ENCODE peak calls at places on chromosomes 7 and 10, in six cellular contexts. D, G, E, H, U and V are unnamed samples.

GRCh38 chr10:100183482-100183881 is 2.3 kb downstream of the ERLIN1 start:
- DNase-seq in D (no peak), G (peak), E (no peak), H (no peak), U (no peak), V (no peak)

GRCh38 chr10:106705576-106706526 is 458.7 kb downstream of the SORCS1 start:
- DNase-seq in D (peak), G (peak), E (no peak), H (no peak), U (peak), V (peak)

GRCh38 chr7:30886608-30887011 is 25.0 kb upstream of the AQP1 start:
- DNase-seq in D (no peak), G (no peak), E (no peak), H (no peak), U (no peak), V (no peak)

GRCh38 chr10:75624632-75625031 is 193.2 kb downstream of the LRMDA start:
- DNase-seq in D (no peak), G (no peak), E (no peak), H (no peak), U (no peak), V (no peak)

GRCh38 chr7:77910124-77910523 is 111.6 kb downstream of the PHTF2 start:
- DNase-seq in D (no peak), G (no peak), E (no peak), H (no peak), U (no peak), V (no peak)

GRCh38 chr10:43255644-43256431 is 11.0 kb downstream of the RASGEF1A start:
- DNase-seq in D (no peak), G (peak), E (no peak), H (peak), U (no peak), V (peak)

GRCh38 chr7:48209004-48209600 is 37.8 kb downstream of the ABCA13 start:
- DNase-seq in D (no peak), G (no peak), E (no peak), H (no peak), U (no peak), V (no peak)

GRCh38 chr10:132684164-132684891 is 101.6 kb downstream of the NKX6-2 start:
- DNase-seq in D (peak), G (no peak), E (peak), H (no peak), U (no peak), V (no peak)

GRCh38 chr10:89332092-89332633 is 4.4 kb downstream of the IFIT3 start:
- DNase-seq in D (no peak), G (peak), E (no peak), H (no peak), U (no peak), V (peak)

GRCh38 chr7:139940866-139941265 is 111.8 kb downstream of the TBXAS1 start:
- DNase-seq in D (no peak), G (no peak), E (no peak), H (no peak), U (no peak), V (no peak)

GRCh38 chr7:25847331-25848070 is 304.5 kb upstream of the NFE2L3 start:
- DNase-seq in D (no peak), G (no peak), E (no peak), H (no peak), U (no peak), V (no peak)

GRCh38 chr10:93938140-93938539 is 44.4 kb downstream of the SLC35G1 start:
- DNase-seq in D (no peak), G (no peak), E (no peak), H (no peak), U (no peak), V (no peak)

GRCh38 chr7:127736511-127736910 is 84.5 kb downstream of the SND1 start:
- DNase-seq in D (no peak), G (no peak), E (no peak), H (no peak), U (no peak), V (no peak)

GRCh38 chr10:28892818-28893547 is 215.7 kb downstream of the BAMBI start:
- DNase-seq in D (no peak), G (no peak), E (no peak), H (no peak), U (no peak), V (no peak)

GRCh38 chr7:154484943-154485342 is 432.7 kb downstream of the DPP6 start:
- DNase-seq in D (no peak), G (no peak), E (no peak), H (no peak), U (no peak), V (no peak)

GRCh38 chr10:29555091-29555745 is 79.6 kb downstream of the SVIL start:
- DNase-seq in D (no peak), G (no peak), E (no peak), H (no peak), U (no peak), V (no peak)

GRCh38 chr7:41059796-41060195 is 643.1 kb downstream of the INHBA start:
- DNase-seq in D (no peak), G (no peak), E (no peak), H (no peak), U (no peak), V (no peak)

GRCh38 chr7:41060796-41061195 is 642.1 kb downstream of the INHBA start:
- DNase-seq in D (no peak), G (no peak), E (no peak), H (no peak), U (no peak), V (no peak)

GRCh38 chr7:41069635-41070034 is 633.3 kb downstream of the INHBA start:
- DNase-seq in D (no peak), G (no peak), E (no peak), H (no peak), U (no peak), V (no peak)

DNA sequence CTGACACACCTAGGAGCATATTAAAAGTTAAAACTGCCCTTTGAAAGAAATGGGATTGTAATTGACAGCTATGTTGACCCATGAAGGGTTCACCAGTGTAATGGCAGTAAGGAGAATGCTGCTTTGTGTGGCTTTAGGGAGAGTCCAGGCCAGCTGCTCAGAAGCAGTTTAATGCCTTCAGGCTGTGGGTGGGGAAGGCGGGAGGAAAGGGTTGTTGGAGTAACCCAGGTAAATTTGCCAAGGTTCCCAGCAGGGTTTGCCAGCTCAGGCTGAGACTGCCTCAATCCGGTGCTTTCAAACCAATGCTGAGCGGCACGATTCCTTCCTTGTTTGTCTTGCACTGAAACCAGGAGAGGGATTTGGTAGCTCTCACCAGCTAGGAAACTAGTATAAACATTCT is 637.2 kb downstream of the INHBA start:
- DNase-seq in D (no peak), G (peak), E (no peak), H (no peak), U (no peak), V (no peak)
- H3K27ac ChIP-seq in D (no peak), G (no peak), E (no peak), H (no peak), U (no peak), V (no peak)

GRCh38 chr7:29194206-29194593 is 375 bp upstream of the CHN2 start:
- DNase-seq in D (no peak), G (peak), E (no peak), H (no peak), U (peak), V (no peak)

GRCh38 chr7:29194594-29195417 is at the start of gene CHN2:
- DNase-seq in D (peak), G (peak), E (peak), H (peak), U (peak), V (peak)

GRCh38 chr7:29192284-29192683 is 2.3 kb upstream of the CHN2 start:
- DNase-seq in D (no peak), G (no peak), E (no peak), H (no peak), U (no peak), V (no peak)

GRCh38 chr7:29192811-29193210 is 1.8 kb upstream of the CHN2 start:
- DNase-seq in D (no peak), G (no peak), E (no peak), H (no peak), U (no peak), V (no peak)

DNA sequence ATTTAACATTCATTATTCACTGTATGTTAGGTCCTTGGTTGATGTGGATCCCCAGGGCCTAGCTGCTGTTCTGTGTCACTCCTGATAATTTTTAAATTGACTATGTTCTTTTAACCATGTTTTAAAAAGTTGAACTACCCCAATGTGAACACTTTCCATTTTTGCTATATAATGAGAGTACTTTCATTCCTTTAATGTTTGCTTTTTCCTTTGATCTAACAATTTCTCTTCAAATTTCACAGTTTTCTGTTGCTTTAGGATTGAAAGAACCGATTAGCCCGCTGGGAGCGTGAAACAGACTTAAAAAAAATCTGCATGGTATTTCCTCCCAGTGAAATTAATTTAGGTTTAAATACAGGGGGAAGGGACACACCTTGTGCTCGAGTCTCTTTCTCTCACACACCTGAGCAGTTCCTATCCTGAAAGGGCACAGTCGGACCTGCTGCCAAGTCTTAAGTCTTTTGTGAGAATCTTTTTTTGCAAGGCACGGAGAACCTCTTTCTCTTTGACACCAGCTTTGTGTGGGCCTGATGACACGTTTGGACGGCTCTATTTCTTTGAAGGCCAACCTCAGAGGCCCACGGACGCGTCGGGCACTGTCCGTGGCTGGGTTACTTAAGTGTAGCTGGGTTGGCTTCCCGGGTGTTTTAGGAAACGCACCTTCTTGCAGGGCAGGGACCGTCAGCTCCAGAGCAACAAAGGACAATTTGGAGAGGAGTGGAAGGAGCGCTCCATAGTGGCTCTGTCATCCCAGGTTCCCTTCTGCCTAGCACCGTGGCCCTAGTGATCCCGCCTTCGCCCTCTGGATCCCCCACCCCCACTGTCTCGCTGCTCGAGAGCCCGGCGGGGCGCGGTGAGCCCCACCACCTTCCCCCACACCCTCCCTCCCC is 1.0 kb upstream of the CHN2 start:
- DNase-seq in D (no peak), G (peak), E (no peak), H (no peak), U (no peak), V (no peak)
- H3K4me3 ChIP-seq in D (peak), G (peak), E (peak), H (peak), U (peak), V (no peak)

DNA sequence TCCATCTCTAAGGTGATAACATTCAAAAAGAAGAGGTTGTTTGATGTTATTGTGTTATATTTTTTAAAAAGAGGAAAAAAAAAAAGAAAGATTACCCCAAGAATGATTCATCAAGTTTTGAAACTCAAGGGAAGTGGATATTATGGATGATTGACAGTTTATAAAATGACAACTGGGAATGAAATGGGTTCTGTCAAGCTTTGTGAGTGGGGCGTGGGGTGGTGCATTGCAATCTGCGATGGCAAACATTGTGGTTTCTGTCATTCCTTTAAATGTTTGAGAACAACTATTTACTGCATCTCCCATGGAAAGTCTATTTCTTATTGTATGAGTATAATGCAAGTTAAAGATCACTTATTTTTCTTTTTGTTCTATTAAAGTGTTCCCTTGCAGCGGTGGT is 297.0 kb downstream of the CCDC3 start:
- DNase-seq in D (no peak), G (no peak), E (no peak), H (no peak), U (no peak), V (no peak)
- H3K27ac ChIP-seq in D (peak), G (no peak), E (no peak), H (peak), U (no peak), V (no peak)

GRCh38 chr7:1555046-1555812 is 776 bp downstream of the TMEM184A start:
- DNase-seq in D (no peak), G (peak), E (peak), H (peak), U (peak), V (no peak)

GRCh38 chr7:1553513-1554210 is 2.3 kb downstream of the TMEM184A start:
- DNase-seq in D (peak), G (no peak), E (no peak), H (no peak), U (no peak), V (no peak)

GRCh38 chr7:1555813-1556540 is at the start of gene TMEM184A:
- DNase-seq in D (no peak), G (peak), E (peak), H (peak), U (peak), V (no peak)

GRCh38 chr7:1552200-1552599 is 3.8 kb downstream of the TMEM184A start:
- DNase-seq in D (no peak), G (no peak), E (no peak), H (no peak), U (no peak), V (no peak)

DNA sequence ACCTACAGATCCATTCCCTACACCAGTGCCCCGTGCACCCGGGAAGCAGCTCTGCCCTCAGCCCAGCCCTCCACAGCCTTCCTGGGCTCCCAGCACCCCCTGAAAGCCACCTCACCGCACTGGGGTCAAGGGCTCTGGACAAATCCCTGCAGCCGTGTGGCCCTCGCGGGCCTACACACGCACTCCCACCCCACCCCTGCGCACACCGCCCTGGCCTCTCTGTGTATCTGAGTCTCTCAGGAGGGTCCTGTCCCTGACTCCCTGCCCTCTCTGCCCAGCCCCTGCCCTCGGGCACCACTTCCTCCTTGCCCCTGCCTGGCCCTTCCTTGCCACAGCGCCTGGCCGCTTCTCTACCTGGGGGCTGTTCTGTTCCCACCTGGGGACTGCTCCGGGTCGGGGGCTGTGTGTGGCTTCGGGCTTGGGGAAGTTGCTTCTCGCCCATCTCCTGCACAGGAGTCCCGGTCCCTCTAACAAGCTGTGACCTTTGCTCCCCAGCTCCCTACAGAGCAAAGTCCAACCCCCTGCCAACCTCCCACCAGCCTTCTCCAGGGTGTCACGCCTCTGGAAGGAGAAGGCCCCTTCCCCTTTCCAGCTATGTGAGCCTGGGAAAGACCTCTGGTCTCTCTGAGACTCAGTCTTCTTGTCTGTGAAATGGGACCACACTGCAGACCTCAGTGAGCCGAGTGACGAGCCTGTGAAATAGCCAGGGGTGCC is 1.5 kb downstream of the TMEM184A start:
- DNase-seq in D (no peak), G (no peak), E (no peak), H (no peak), U (no peak), V (no peak)
- H3K4me3 ChIP-seq in D (no peak), G (peak), E (no peak), H (peak), U (no peak), V (no peak)

DNA sequence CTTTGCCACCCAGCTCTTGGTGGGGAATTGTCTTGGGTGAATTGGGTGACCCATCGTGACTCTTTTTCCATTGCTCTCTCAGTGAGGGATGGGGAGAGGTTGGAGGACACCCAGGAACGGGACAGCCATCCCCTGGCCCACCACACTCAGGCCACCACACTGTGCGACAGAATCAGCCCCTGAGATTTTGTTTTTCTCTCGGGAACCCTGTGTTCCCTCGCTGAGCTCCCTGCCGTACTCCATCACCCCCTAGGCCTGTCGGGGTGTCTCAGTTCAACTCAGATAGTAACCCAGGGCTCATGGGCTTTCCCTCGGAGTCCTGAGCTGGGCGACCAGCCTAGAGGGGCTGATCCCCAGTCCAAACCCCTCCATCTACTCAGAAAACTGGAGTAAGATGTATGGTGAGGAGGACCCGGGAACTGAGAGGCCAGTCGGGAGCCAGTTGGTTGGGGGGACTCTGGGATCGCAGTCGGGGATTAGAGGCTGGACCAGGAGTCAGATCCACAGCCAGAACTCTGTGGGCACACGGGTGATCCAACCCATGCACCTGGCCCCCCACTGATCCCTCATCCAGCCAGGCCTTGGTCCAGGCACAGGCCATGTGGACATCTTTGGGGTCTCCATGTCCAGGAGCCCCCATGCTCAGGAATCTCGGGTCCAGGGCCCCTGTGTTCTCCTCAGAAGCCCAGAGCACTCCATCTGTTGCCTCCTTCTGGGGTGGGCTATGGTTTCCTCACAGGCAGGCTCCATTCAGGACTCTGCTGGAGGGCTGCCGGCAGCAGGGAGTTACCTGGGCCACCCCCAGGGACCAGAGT is 9.3 kb downstream of the CRYGN start:
- DNase-seq in D (no peak), G (no peak), E (no peak), H (no peak), U (no peak), V (no peak)
- H3K27ac ChIP-seq in D (no peak), G (no peak), E (no peak), H (peak), U (no peak), V (peak)

DNA sequence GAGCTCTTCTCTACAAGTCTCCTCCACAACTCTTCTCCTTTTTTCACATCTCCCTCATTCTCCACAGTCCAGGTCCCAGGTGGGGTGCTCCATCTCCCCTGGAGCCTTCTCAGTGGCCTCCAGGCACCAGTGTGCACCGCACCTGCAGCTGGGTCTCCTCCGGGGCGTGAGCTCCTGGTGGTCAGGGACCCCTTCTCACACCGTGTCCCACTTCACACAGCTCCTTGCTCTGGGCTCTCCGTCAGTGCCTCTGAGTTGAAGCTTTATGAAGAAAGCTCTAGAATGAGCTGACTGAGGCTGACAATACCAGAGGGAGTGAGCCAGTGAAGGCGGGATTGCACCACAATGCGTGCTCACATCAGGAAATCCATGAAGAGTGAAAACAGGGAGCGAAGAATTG is 290.2 kb downstream of the DNAJB6 start:
- DNase-seq in D (no peak), G (no peak), E (no peak), H (no peak), U (no peak), V (no peak)
- H3K4me3 ChIP-seq in D (no peak), G (no peak), E (no peak), H (no peak), U (no peak), V (peak)